ENCODE peak calls at places on chromosomes 6 and 20, in five cellular contexts. M is MM.1S, Y is mesenchymal stem cell, K is H1, A is PC-3. Z is an unnamed sample.

GRCh38 chr6:41574002-41574401 is 27.8 kb downstream of the FOXP4 start:
- DNase-seq in M (no peak), K (no peak), Y (no peak), A (no peak), Z (no peak)

GRCh38 chr20:47258745-47259695 is 97.5 kb downstream of the ZMYND8 start:
- DNase-seq in Y (no peak), A (peak; percentile 17), M (no peak), K (no peak), Z (no peak)

GRCh38 chr20:50794846-50795634 is at the start of gene BCAS4:
- DNase-seq in Y (peak; percentile 71), A (peak; percentile 95), M (peak; percentile 85), K (peak; percentile 79), Z (peak; percentile 94)

GRCh38 chr6:99148761-99149160 is 200.7 kb downstream of the FAXC start:
- DNase-seq in M (no peak), A (no peak), Y (no peak), K (no peak), Z (no peak)

GRCh38 chr6:50353603-50354002 is 303.9 kb upstream of the DEFB112 start:
- DNase-seq in A (no peak), Y (no peak), M (no peak), K (no peak), Z (no peak)

GRCh38 chr6:143139239-143139784 is 78.6 kb downstream of the AIG1 start:
- DNase-seq in M (no peak), A (no peak), Y (peak; percentile 6), K (no peak), Z (no peak)

GRCh38 chr20:33838035-33838864 is 27.1 kb downstream of the CHMP4B start:
- DNase-seq in K (no peak), Y (no peak), A (no peak), M (peak; percentile 74), Z (no peak)

GRCh38 chr6:133184798-133185380 is 56.3 kb upstream of the EYA4 start:
- DNase-seq in Y (peak; percentile 33), K (no peak), M (peak; percentile 27), A (peak; percentile 57), Z (peak; percentile 64)

GRCh38 chr20:45378191-45378590 is at the start of gene TP53TG5:
- DNase-seq in Y (no peak), A (no peak), K (no peak), M (no peak), Z (no peak)

GRCh38 chr6:27333642-27334040 is 21.6 kb upstream of the POM121L2 start:
- DNase-seq in K (no peak), A (no peak), M (no peak), Y (no peak), Z (no peak)

GRCh38 chr6:27327023-27327742 is 15.1 kb upstream of the POM121L2 start:
- DNase-seq in Y (no peak), K (no peak), M (no peak), A (no peak), Z (no peak)

GRCh38 chr6:27334141-27334540 is 22.1 kb upstream of the POM121L2 start:
- DNase-seq in Y (no peak), K (no peak), A (no peak), M (no peak), Z (no peak)

DNA sequence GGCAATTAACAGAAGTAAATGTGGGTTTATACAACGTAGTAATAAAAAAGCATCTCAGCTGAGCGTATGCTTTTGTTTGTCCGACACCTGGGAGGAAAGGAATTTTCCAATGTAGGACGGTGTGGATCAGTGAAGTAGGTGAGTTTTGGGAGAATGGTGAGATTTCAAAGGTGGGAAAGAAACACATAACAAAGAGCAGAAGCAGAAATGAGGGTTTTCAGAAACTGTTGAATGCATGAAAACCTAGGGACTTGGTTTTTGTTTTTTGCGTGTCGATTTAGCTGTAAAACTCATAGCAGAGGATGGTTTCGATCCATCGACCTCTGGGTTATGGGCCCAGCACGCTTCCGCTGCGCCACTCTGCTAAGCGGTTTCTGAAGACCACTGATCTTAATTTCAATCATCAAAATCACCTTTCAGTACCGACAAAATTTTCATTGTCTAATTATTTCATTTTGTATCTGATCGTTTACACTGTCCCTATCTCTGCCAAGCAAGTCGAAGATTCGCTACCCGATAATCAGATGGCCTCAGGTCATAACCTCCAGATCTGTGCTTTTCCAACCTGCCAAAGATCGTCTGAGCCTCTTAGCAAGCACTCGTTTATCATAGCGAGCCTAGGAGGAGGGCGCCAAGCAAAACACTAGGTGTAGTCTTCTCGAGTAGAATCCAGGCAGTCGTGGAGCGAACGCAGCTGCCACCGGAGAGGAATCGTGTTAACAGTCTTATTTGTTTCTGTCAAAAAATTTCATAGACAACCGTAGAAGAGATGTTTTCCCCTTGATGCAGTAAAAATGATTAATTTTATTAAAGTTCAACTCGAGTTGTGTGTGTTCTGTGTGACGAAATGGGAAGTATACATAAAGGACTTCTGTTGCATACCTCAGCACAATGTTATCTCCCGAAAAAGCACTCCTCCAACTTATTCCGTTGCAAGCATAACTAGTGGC is 20.9 kb upstream of the POM121L2 start:
- DNase-seq in A (peak; percentile 77), Y (peak; percentile 44), K (peak; percentile 13), M (no peak), Z (no peak)
- H2AFZ ChIP-seq in A (peak overlapping the region; percentile 88), Y (no peak overlapping the region), K (peak overlapping the region; percentile 94), M (no peak overlapping the region), Z (no peak overlapping the region)

DNA sequence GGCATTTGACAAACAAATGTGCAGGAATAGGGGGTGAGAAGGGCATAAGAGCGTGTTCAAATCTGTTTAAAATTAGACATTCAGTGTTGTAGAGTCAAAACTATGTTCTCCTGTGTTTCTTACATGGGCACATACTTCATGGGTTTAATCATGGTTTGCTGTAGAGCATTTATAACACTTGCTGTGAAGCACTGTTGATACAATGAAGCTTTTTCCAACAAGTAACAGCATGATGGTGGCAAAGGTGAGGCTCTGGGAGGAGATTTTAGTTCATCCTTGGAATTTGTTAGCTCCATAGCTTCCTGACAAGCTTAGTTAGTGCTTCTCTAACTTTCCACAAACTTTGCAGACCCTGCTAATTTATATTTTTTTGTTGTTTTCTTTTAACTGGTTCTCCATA is 900.7 kb downstream of the TFAP2A start:
- DNase-seq in M (no peak), K (no peak), A (no peak), Y (no peak), Z (no peak)
- H3K9ac ChIP-seq in M (no peak overlapping the region), K (no peak overlapping the region), A (no peak overlapping the region), Y (no peak overlapping the region), Z (no peak overlapping the region)

GRCh38 chr6:149449831-149450678 is 34.8 kb downstream of the ZC3H12D start:
- DNase-seq in K (no peak), A (no peak), Y (no peak), M (no peak), Z (no peak)
- H2AFZ ChIP-seq in K (no peak overlapping the region), A (no peak overlapping the region), Y (no peak overlapping the region), M (no peak overlapping the region), Z (no peak overlapping the region)

GRCh38 chr20:8389381-8390368 is 257.6 kb downstream of the PLCB1 start:
- DNase-seq in M (peak; percentile 45), Y (peak; percentile 53), A (peak; percentile 72), K (no peak), Z (peak; percentile 79)
- H3K9ac ChIP-seq in M (no peak overlapping the region), Y (peak overlapping the region; percentile 58), A (no peak overlapping the region), K (no peak overlapping the region), Z (no peak overlapping the region)

GRCh38 chr6:30206799-30207618 is 6.2 kb downstream of the TRIM26 start:
- DNase-seq in A (no peak), K (no peak), Y (peak; percentile 30), M (no peak), Z (no peak)

GRCh38 chr6:30198166-30199084 is 14.8 kb downstream of the TRIM26 start:
- DNase-seq in K (no peak), A (no peak), M (no peak), Y (no peak), Z (no peak)

GRCh38 chr6:30200551-30201281 is 12.5 kb downstream of the TRIM26 start:
- DNase-seq in K (no peak), Y (no peak), M (peak; percentile 21), A (no peak), Z (peak; percentile 77)

GRCh38 chr6:30206152-30206551 is 7.1 kb downstream of the TRIM26 start:
- DNase-seq in K (no peak), M (no peak), Y (peak; percentile 22), A (no peak), Z (no peak)

DNA sequence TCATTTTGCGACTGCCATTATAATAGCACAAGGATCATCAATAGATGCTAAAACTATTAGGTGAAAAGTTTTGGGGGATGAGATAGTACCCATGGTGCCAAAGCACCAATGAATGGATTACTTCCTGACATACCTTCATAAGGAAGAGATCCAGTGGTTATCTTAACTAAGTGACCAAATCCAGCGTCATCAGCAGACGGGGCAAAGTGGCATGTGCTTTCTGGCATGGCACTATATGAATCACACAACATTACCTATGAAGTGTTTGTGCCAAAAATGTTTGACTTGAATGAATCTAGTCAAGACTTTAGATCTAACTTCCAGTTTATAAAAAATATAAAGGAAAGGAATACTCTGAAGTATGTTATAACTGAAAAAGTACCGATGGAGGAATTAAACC is 10.8 kb downstream of the TRIM26 start:
- DNase-seq in K (no peak), Y (no peak), M (no peak), A (peak; percentile 46), Z (no peak)
- H2AFZ ChIP-seq in K (no peak overlapping the region), Y (no peak overlapping the region), M (no peak overlapping the region), A (no peak overlapping the region), Z (no peak overlapping the region)

DNA sequence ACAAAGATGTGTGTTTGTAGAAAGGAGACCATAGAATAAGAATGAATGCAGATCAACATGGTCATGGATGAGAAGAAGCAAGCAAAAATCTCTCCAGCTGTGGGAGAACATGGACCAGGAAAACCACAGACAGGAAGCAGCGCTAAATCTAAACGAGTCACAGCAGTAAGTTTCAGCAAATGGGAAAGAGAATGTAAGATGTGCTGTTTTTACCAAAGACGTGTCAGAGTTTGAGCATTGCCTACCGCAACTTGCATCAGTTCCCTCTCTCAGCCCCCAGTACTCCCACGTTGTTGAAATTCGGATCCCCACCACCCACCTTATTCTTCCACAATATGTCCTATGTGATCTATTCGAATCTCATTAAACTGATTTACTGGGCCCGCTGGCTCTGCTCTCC is 59.4 kb upstream of the PRDM1 start:
- DNase-seq in K (no peak), A (no peak), M (no peak), Y (peak; percentile 39), Z (no peak)
- H3K9ac ChIP-seq in K (no peak overlapping the region), A (no peak overlapping the region), M (no peak overlapping the region), Y (peak overlapping the region; percentile 44), Z (no peak overlapping the region)

Z was measured in Karpas-422.